ENCODE peak calls at places on chromosomes 13 and 19, in seven cellular contexts. Q is SK-N-SH, M is GM12878, O is HepG2, R is H1, S is HCT116, C is K562. I is an unnamed sample.

GRCh38 chr13:51148952-51149573 is 38.0 kb upstream of the C13orf42 start:
- DNase-seq in Q (peak; percentile 69), M (no peak), O (no peak), R (no peak), S (peak; percentile 34), C (no peak), I (peak; percentile 68)

GRCh38 chr19:28521169-28521568 is 691.8 kb downstream of the UQCRFS1 start:
- DNase-seq in Q (no peak), M (no peak), O (no peak), R (no peak), S (no peak), C (no peak), I (no peak)

GRCh38 chr19:31107096-31107495 is 242.1 kb downstream of the TSHZ3 start:
- DNase-seq in Q (no peak), M (no peak), O (no peak), R (no peak), S (no peak), C (no peak), I (no peak)

GRCh38 chr19:13764821-13765394 is 586 bp downstream of the MRI1 start:
- DNase-seq in Q (peak; percentile 74), M (no peak), O (no peak), R (peak; percentile 55), S (no peak), C (peak; percentile 44), I (no peak)

GRCh38 chr13:42754801-42755513 is 26.4 kb upstream of the FAM216B start:
- DNase-seq in Q (no peak), M (no peak), O (no peak), R (no peak), S (no peak), C (no peak), I (no peak)

GRCh38 chr19:45901912-45902650 is at the start of gene MYPOP:
- DNase-seq in Q (peak; percentile 59), M (no peak), O (no peak), R (no peak), S (no peak), C (peak; percentile 42), I (no peak)

GRCh38 chr19:35715981-35716734 is 1.6 kb upstream of the KMT2B start:
- DNase-seq in Q (peak; percentile 81), M (no peak), O (peak; percentile 32), R (peak; percentile 87), S (no peak), C (peak; percentile 47), I (no peak)

GRCh38 chr13:98175823-98176222 is 1.2 kb downstream of the RNF113B start:
- DNase-seq in Q (no peak), M (no peak), O (no peak), R (no peak), S (no peak), C (no peak), I (peak; percentile 28)

GRCh38 chr19:55482128-55482961 is 2.6 kb upstream of the NAT14 start:
- DNase-seq in Q (no peak), M (no peak), O (no peak), R (peak; percentile 71), S (no peak), C (no peak), I (no peak)

GRCh38 chr13:97781891-97782305 is 171.6 kb upstream of the IPO5 start:
- DNase-seq in Q (no peak), M (no peak), O (no peak), R (no peak), S (no peak), C (no peak), I (no peak)

GRCh38 chr19:1849132-1849474 is 820 bp upstream of the REXO1 start:
- DNase-seq in Q (no peak), M (no peak), O (no peak), R (no peak), S (no peak), C (no peak), I (no peak)

GRCh38 chr13:43232866-43233265 is 209.5 kb downstream of the DNAJC15 start:
- DNase-seq in Q (no peak), M (no peak), O (no peak), R (no peak), S (no peak), C (no peak), I (no peak)

GRCh38 chr19:40611096-40611495 is 9.9 kb downstream of the LTBP4 start:
- DNase-seq in Q (no peak), M (no peak), O (no peak), R (no peak), S (no peak), C (no peak), I (no peak)

GRCh38 chr19:29583196-29584006 is 22.7 kb upstream of the POP4 start:
- DNase-seq in Q (no peak), M (no peak), O (no peak), R (no peak), S (no peak), C (no peak), I (no peak)

GRCh38 chr13:44815507-44816074 is 173.7 kb downstream of the NUFIP1 start:
- DNase-seq in Q (no peak), M (no peak), O (peak; percentile 92), R (no peak), S (peak; percentile 67), C (no peak), I (no peak)

GRCh38 chr13:79401259-79402071 is 4.6 kb downstream of the RBM26 start:
- DNase-seq in Q (no peak), M (no peak), O (no peak), R (no peak), S (no peak), C (no peak), I (no peak)

GRCh38 chr13:79402074-79402635 is 3.9 kb downstream of the RBM26 start:
- DNase-seq in Q (no peak), M (no peak), O (no peak), R (no peak), S (no peak), C (no peak), I (no peak)

GRCh38 chr13:79398169-79398568 is 7.9 kb downstream of the RBM26 start:
- DNase-seq in Q (no peak), M (no peak), O (no peak), R (no peak), S (no peak), C (no peak), I (no peak)

GRCh38 chr13:79395881-79396280 is 10.2 kb downstream of the RBM26 start:
- DNase-seq in Q (no peak), M (no peak), O (no peak), R (no peak), S (no peak), C (no peak), I (no peak)

DNA sequence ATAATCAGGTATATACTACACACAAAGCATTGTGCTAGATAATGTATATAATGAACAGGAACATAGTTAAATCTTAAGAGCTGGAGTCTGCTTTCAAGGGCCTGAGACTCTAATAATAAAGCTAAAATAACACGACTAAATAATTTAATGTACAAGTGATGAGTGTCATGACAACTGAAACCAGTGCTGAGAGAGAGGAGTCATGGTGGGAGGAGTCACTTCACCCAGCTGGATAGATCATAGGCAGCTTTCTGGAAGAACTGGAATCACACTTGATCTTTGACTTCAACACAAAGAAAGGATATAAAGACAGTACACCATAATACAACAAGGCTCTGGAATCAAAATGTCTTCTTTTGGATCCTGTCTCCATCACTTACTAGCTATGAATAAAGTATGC is 7.1 kb downstream of the RBM26 start:
- DNase-seq in Q (no peak), M (no peak), O (no peak), R (no peak), S (no peak), C (no peak), I (no peak)
- TF ChIP-seq JUND in Q (no peak), M (no peak), O (no peak), R (no peak), S (no peak), C (no peak), I (no peak)

DNA sequence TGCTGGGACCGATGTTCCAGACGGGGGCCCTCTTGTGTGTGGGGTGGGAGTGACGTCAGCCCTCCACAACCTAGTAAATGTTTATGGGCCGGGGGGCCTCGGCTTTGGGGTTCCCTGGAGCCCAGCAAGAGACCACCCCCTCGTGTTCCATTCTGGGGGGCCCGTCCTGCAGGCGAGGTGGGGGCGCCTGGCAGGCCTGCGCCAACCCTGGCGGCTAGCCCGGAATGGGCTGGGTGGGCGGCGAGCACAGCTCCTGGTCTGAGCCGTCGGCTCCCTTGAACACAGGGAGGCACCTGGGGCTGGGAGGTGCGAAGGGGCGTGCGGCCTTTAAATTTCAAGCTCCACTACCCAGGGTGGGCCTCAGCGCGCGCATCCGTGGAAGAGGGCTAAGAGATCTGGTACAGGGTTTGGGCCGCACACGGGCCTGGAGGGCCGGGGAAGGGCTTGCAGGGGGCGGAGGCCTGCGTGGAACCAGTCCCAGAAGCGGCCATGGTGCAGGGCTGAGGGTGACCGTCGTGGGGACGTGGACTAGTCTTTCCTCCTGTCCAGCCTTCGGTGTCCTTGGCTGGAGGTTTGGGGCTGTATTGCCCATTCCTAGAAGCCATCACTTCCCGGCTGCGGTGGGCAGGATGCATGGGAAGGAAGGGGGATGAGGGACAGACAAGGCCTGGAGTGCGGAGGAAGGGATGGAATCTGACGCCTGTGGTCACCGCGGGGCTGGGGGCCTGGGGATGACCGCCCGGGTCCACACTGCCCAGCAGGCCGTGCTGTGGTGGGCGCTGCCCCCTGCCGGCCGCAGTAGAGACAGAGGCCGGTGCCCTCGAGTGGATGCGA is 11.4 kb downstream of the NDUFA11 start:
- DNase-seq in Q (peak; percentile 83), M (no peak), O (no peak), R (peak; percentile 70), S (no peak), C (peak; percentile 69), I (no peak)
- TF ChIP-seq JUND in Q (no peak), M (no peak), O (peak; percentile 60), R (no peak), S (no peak), C (no peak), I (no peak)

DNA sequence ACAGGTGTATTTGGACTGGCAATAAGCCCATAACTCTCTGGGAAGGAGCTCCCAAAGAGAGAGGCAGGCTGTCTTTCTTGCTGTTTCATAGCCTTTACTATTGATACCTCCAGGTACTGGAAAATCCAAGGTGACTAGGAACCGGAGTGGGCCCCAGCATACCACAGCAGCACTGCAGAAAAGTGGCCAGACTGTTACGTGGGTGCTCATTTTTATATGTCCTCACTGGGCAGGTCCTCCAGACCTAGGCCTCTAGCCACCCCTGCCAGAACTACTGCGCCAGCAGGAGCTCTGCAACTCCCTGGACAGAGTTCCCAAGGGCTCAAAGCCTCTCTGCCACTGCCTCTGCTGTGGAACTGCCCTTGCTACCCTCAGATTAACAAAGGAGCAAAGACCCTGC is 46.4 kb downstream of the LIG4 start:
- DNase-seq in Q (no peak), M (no peak), O (no peak), R (no peak), S (no peak), C (no peak), I (no peak)
- TF ChIP-seq JUND in Q (no peak), M (no peak), O (no peak), R (no peak), S (no peak), C (no peak), I (no peak)

DNA sequence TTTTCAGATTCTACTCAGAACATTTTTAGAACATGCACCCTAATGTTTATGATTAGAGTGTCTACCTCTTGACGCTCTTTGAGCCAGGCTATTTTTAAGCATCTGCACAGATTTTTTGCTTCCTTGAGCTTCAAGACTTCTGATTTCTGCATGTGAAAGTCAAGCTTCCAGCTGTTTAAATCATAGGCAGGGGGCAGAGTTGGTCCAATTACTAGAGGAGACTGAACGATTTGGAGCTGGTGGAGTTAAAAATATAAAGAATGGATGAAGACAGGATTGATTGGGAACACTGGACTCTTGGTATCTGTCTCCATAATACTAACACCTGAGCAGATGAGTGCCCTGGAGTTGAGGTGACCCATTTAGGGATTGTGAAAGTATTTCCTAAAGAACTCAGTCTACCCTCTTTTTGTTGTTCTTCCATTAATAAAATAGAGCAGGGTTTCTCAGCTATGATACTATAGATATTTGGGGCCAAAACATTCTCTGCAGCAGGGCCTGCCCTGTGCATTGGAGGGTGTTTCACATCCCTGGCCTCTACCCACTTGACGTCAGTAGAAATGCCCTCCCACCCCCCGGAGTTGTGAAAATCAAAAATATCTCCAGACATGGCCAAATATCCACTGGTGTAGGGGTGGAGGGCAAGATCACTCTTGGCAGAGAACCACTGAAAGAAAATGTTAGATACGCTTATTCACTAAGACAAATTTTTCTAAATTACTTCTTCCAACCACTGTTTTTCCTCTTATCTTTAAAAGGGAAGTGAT is 160.1 kb downstream of the COG6 start:
- DNase-seq in Q (no peak), M (no peak), O (no peak), R (no peak), S (no peak), C (no peak), I (no peak)
- TF ChIP-seq JUND in Q (no peak), M (no peak), O (no peak), R (no peak), S (no peak), C (no peak), I (no peak)